ENCODE peak calls at places on chromosomes 1 and 21, in six cellular contexts. One of them, this sample, is unnamed.

GRCh38 chr1:9680828-9681227 is 29.3 kb downstream of the PIK3CD start:
- DNase-seq in lower lobe of right lung: no peak
- DNase-seq in HFFc6: no peak
- DNase-seq in heart left ventricle: peak
- DNase-seq in foreskin fibroblast: no peak
- DNase-seq in thyroid gland: no peak
- DNase-seq in this sample: no peak

GRCh38 chr1:72284398-72285073 is 2.2 kb upstream of the NEGR1 start:
- DNase-seq in foreskin fibroblast: peak
- DNase-seq in HFFc6: peak
- DNase-seq in thyroid gland: peak
- DNase-seq in lower lobe of right lung: peak
- DNase-seq in heart left ventricle: peak
- DNase-seq in this sample: no peak

GRCh38 chr1:56453016-56453721 is 126.2 kb downstream of the PLPP3 start:
- DNase-seq in lower lobe of right lung: no peak
- DNase-seq in foreskin fibroblast: no peak
- DNase-seq in heart left ventricle: no peak
- DNase-seq in HFFc6: no peak
- DNase-seq in thyroid gland: peak
- DNase-seq in this sample: no peak

GRCh38 chr1:118988186-118989005 is at the start of gene TBX15:
- DNase-seq in heart left ventricle: no peak
- DNase-seq in lower lobe of right lung: no peak
- DNase-seq in foreskin fibroblast: peak
- DNase-seq in HFFc6: no peak
- DNase-seq in thyroid gland: no peak
- DNase-seq in this sample: no peak

GRCh38 chr1:193060938-193061337 is 1.5 kb downstream of the RO60 start:
- DNase-seq in thyroid gland: no peak
- DNase-seq in lower lobe of right lung: no peak
- DNase-seq in heart left ventricle: no peak
- DNase-seq in HFFc6: peak
- DNase-seq in foreskin fibroblast: no peak
- DNase-seq in this sample: no peak

GRCh38 chr1:228352677-228353481 is 53.8 kb downstream of the TRIM11 start:
- DNase-seq in HFFc6: no peak
- DNase-seq in thyroid gland: no peak
- DNase-seq in heart left ventricle: peak
- DNase-seq in foreskin fibroblast: no peak
- DNase-seq in lower lobe of right lung: peak
- DNase-seq in this sample: no peak

GRCh38 chr1:110170726-110171125 is 20.4 kb downstream of the SLC6A17 start:
- DNase-seq in foreskin fibroblast: no peak
- DNase-seq in thyroid gland: no peak
- DNase-seq in HFFc6: no peak
- DNase-seq in lower lobe of right lung: no peak
- DNase-seq in heart left ventricle: no peak
- DNase-seq in this sample: no peak

GRCh38 chr1:205224736-205225135 is 3.0 kb upstream of the TMCC2 start:
- DNase-seq in heart left ventricle: no peak
- DNase-seq in thyroid gland: no peak
- DNase-seq in foreskin fibroblast: no peak
- DNase-seq in HFFc6: no peak
- DNase-seq in lower lobe of right lung: no peak
- DNase-seq in this sample: no peak

GRCh38 chr1:227316456-227316855 is 1.8 kb downstream of the CDC42BPA start:
- DNase-seq in heart left ventricle: no peak
- DNase-seq in thyroid gland: no peak
- DNase-seq in HFFc6: no peak
- DNase-seq in foreskin fibroblast: no peak
- DNase-seq in lower lobe of right lung: no peak
- DNase-seq in this sample: no peak

GRCh38 chr1:203368624-203369451 is 17.9 kb upstream of the FMOD start:
- DNase-seq in thyroid gland: peak
- DNase-seq in HFFc6: peak
- DNase-seq in heart left ventricle: no peak
- DNase-seq in lower lobe of right lung: peak
- DNase-seq in foreskin fibroblast: peak
- DNase-seq in this sample: no peak

GRCh38 chr1:178275083-178275482 is 181.2 kb downstream of the RASAL2 start:
- DNase-seq in foreskin fibroblast: peak
- DNase-seq in lower lobe of right lung: no peak
- DNase-seq in HFFc6: no peak
- DNase-seq in heart left ventricle: no peak
- DNase-seq in thyroid gland: no peak
- DNase-seq in this sample: no peak

GRCh38 chr1:11529763-11530730 is 51.1 kb downstream of the DISP3 start:
- DNase-seq in lower lobe of right lung: no peak
- DNase-seq in HFFc6: no peak
- DNase-seq in thyroid gland: no peak
- DNase-seq in heart left ventricle: no peak
- DNase-seq in foreskin fibroblast: no peak
- DNase-seq in this sample: no peak

DNA sequence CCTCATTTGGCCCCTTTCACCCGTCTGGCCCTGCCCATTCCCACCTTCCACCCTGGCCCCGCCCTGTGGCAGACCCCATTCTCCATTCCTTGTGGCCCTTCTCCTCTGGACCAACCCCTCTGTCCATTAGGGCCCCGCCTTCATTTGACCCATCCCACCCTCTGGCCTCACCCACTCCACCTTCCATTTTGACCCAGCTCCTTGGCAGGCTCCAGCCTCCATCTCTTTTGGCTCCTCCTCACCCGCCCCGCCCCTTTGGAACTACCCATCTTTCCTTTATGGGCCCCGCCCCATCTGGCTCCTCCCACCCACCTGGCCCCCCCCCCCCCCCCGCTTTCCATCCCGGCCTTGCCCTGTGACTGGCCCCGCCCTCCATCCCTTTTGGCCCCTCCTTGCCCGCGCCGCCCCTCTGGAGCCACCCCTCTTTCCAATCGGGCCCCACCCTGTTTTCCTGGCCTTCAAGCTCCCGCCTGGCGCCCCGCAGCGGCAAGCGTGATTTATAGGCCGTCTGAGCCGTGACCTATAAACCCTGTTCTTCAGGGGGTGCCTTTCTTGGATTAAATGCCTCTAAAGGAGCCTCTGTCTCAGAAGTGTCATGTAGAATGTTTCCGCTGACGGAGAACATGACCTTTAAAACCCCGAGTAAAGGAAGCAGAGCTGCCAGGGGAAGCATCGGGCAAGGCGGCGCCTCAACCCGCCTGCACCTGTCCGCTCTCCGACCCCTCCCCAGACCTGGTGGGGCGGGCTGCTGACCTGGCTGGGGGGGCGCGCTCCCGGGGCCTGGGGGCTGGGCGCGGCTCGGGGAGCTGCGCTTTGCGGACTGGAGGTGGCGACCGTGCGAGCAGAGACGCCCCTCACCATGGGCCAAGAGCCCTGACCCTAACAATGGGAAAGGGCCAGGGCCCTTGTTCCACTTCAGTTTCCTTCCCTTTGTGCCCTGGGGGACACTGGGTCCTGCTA is 178.0 kb downstream of the CAMTA1 start:
- DNase-seq in heart left ventricle: peak
- DNase-seq in thyroid gland: peak
- DNase-seq in foreskin fibroblast: no peak
- DNase-seq in HFFc6: no peak
- DNase-seq in lower lobe of right lung: peak
- DNase-seq in this sample: peak
- TF ChIP-seq CTCF in heart left ventricle: no peak
- TF ChIP-seq CTCF in thyroid gland: no peak
- TF ChIP-seq CTCF in foreskin fibroblast: no peak
- TF ChIP-seq CTCF in HFFc6: no peak
- TF ChIP-seq CTCF in lower lobe of right lung: no peak
- TF ChIP-seq CTCF in this sample: no peak

DNA sequence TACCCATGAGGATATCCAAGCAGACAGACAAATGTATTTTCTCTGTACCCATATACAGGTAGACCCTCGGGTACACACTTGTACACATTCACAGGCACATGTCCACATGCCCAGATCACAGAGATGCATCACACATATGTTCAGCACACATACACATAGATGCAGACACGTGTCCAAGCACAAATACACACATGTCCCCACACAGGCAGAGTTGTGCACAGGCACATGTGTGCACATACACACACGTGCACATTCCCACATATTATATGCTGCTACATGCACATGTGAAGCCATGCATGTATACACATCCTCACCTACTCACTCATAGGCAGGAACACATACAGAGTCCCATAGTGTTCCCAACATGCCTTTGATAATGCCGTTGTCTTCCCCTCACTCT is 219.5 kb downstream of the GRIK3 start:
- DNase-seq in thyroid gland: no peak
- DNase-seq in foreskin fibroblast: no peak
- DNase-seq in heart left ventricle: no peak
- DNase-seq in lower lobe of right lung: no peak
- DNase-seq in HFFc6: no peak
- DNase-seq in this sample: no peak
- TF ChIP-seq CTCF in thyroid gland: no peak
- TF ChIP-seq CTCF in foreskin fibroblast: no peak
- TF ChIP-seq CTCF in heart left ventricle: no peak
- TF ChIP-seq CTCF in lower lobe of right lung: no peak
- TF ChIP-seq CTCF in HFFc6: no peak
- TF ChIP-seq CTCF in this sample: no peak

GRCh38 chr1:61724721-61725694 is at the start of gene TM2D1:
- DNase-seq in lower lobe of right lung: peak
- DNase-seq in foreskin fibroblast: peak
- DNase-seq in thyroid gland: peak
- DNase-seq in heart left ventricle: peak
- DNase-seq in HFFc6: peak
- DNase-seq in this sample: peak

GRCh38 chr1:61727544-61727943 is 2.6 kb upstream of the TM2D1 start:
- DNase-seq in foreskin fibroblast: no peak
- DNase-seq in lower lobe of right lung: no peak
- DNase-seq in thyroid gland: no peak
- DNase-seq in HFFc6: no peak
- DNase-seq in heart left ventricle: no peak
- DNase-seq in this sample: no peak
- TF ChIP-seq CTCF in foreskin fibroblast: no peak
- TF ChIP-seq CTCF in lower lobe of right lung: no peak
- TF ChIP-seq CTCF in thyroid gland: no peak
- TF ChIP-seq CTCF in HFFc6: no peak
- TF ChIP-seq CTCF in heart left ventricle: no peak
- TF ChIP-seq CTCF in this sample: no peak

DNA sequence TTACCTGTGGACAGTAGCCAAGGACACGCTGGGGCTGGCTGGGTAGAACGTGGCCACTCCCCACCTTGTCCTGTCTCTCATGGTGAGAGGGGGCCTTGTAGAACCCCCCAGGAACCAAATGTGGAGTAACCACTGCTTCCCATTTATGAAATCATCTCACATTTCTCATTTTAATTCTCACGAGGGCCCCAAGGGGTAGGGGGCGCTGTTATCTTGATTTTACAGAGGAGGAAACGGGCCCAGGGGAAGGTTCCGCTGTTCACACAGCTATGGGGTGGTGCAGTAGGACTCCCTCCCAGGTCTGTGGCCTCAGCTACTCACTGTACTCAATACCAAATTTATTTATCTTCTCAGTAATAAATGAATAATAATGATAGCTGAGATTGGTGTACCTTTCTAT is 5.5 kb downstream of the SMPDL3B start:
- DNase-seq in lower lobe of right lung: peak
- DNase-seq in heart left ventricle: no peak
- DNase-seq in HFFc6: no peak
- DNase-seq in thyroid gland: no peak
- DNase-seq in foreskin fibroblast: no peak
- DNase-seq in this sample: peak
- TF ChIP-seq CTCF in lower lobe of right lung: peak
- TF ChIP-seq CTCF in heart left ventricle: peak
- TF ChIP-seq CTCF in HFFc6: peak
- TF ChIP-seq CTCF in thyroid gland: no peak
- TF ChIP-seq CTCF in foreskin fibroblast: peak
- TF ChIP-seq CTCF in this sample: peak

GRCh38 chr21:36615274-36615964 is 83.5 kb upstream of the SIM2 start:
- DNase-seq in lower lobe of right lung: no peak
- DNase-seq in HFFc6: no peak
- DNase-seq in heart left ventricle: no peak
- DNase-seq in foreskin fibroblast: no peak
- DNase-seq in thyroid gland: no peak
- DNase-seq in this sample: no peak
- TF ChIP-seq CTCF in lower lobe of right lung: no peak
- TF ChIP-seq CTCF in HFFc6: peak
- TF ChIP-seq CTCF in heart left ventricle: no peak
- TF ChIP-seq CTCF in foreskin fibroblast: no peak
- TF ChIP-seq CTCF in thyroid gland: no peak
- TF ChIP-seq CTCF in this sample: no peak

This sample was measured in GM13976.